ENCODE peak calls at places on chromosome 18, in four cellular contexts. One of them, this sample, is unnamed.

GRCh38 chr18:24968233-24968775 is 383.7 kb downstream of the ZNF521 start:
- DNase-seq in fibroblast of lung: peak; percentile 18
- DNase-seq in mesendoderm: no peak
- DNase-seq in hepatocyte: no peak
- DNase-seq in this sample: no peak

GRCh38 chr18:44777429-44778192 is 96.9 kb downstream of the SETBP1 start:
- DNase-seq in fibroblast of lung: no peak
- DNase-seq in mesendoderm: no peak
- DNase-seq in hepatocyte: no peak
- DNase-seq in this sample: no peak

GRCh38 chr18:2147424-2147823 is 423.9 kb downstream of the METTL4 start:
- DNase-seq in fibroblast of lung: peak; percentile 86
- DNase-seq in mesendoderm: no peak
- DNase-seq in hepatocyte: no peak
- DNase-seq in this sample: no peak

GRCh38 chr18:50284226-50284885 is 3.0 kb upstream of the MBD1 start:
- DNase-seq in fibroblast of lung: peak; percentile 12
- DNase-seq in mesendoderm: no peak
- DNase-seq in hepatocyte: no peak
- DNase-seq in this sample: no peak

GRCh38 chr18:24735504-24736243 is 275.2 kb downstream of the HRH4 start:
- DNase-seq in fibroblast of lung: no peak
- DNase-seq in mesendoderm: no peak
- DNase-seq in hepatocyte: no peak
- DNase-seq in this sample: no peak

GRCh38 chr18:49880656-49881055 is 67.3 kb upstream of the ACAA2 start:
- DNase-seq in fibroblast of lung: peak; percentile 41
- DNase-seq in mesendoderm: no peak
- DNase-seq in hepatocyte: no peak
- DNase-seq in this sample: no peak

GRCh38 chr18:23966909-23967308 is 47.6 kb upstream of the TTC39C start:
- DNase-seq in fibroblast of lung: no peak
- DNase-seq in mesendoderm: no peak
- DNase-seq in hepatocyte: no peak
- DNase-seq in this sample: no peak

GRCh38 chr18:79484661-79485621 is 89.2 kb downstream of the NFATC1 start:
- DNase-seq in fibroblast of lung: peak; percentile 99
- DNase-seq in mesendoderm: no peak
- DNase-seq in hepatocyte: peak; percentile 69
- DNase-seq in this sample: peak; percentile 77

GRCh38 chr18:35582899-35583558 is 1.5 kb downstream of the GALNT1 start:
- DNase-seq in fibroblast of lung: peak; percentile 63
- DNase-seq in mesendoderm: no peak
- DNase-seq in hepatocyte: peak; percentile 44
- DNase-seq in this sample: peak; percentile 48

GRCh38 chr18:45841060-45841764 is 15.7 kb downstream of the SIGLEC15 start:
- DNase-seq in fibroblast of lung: no peak
- DNase-seq in mesendoderm: no peak
- DNase-seq in hepatocyte: no peak
- DNase-seq in this sample: no peak

GRCh38 chr18:45837283-45838070 is 12.0 kb downstream of the SIGLEC15 start:
- DNase-seq in fibroblast of lung: peak; percentile 58
- DNase-seq in mesendoderm: peak; percentile 81
- DNase-seq in hepatocyte: peak; percentile 86
- DNase-seq in this sample: peak; percentile 88

GRCh38 chr18:45838302-45839070 is 13.0 kb downstream of the SIGLEC15 start:
- DNase-seq in fibroblast of lung: no peak
- DNase-seq in mesendoderm: no peak
- DNase-seq in hepatocyte: no peak
- DNase-seq in this sample: no peak

GRCh38 chr18:45841765-45842442 is 16.4 kb downstream of the SIGLEC15 start:
- DNase-seq in fibroblast of lung: no peak
- DNase-seq in mesendoderm: no peak
- DNase-seq in hepatocyte: no peak
- DNase-seq in this sample: no peak

GRCh38 chr18:45839415-45840395 is 14.2 kb downstream of the SIGLEC15 start:
- DNase-seq in fibroblast of lung: peak; percentile 68
- DNase-seq in mesendoderm: peak; percentile 80
- DNase-seq in hepatocyte: peak; percentile 67
- DNase-seq in this sample: peak; percentile 50
- H3K4me2 ChIP-seq in fibroblast of lung: no peak overlapping the region
- H3K4me2 ChIP-seq in mesendoderm: no peak overlapping the region
- H3K4me2 ChIP-seq in hepatocyte: no peak overlapping the region
- H3K4me2 ChIP-seq in this sample: no peak overlapping the region

DNA sequence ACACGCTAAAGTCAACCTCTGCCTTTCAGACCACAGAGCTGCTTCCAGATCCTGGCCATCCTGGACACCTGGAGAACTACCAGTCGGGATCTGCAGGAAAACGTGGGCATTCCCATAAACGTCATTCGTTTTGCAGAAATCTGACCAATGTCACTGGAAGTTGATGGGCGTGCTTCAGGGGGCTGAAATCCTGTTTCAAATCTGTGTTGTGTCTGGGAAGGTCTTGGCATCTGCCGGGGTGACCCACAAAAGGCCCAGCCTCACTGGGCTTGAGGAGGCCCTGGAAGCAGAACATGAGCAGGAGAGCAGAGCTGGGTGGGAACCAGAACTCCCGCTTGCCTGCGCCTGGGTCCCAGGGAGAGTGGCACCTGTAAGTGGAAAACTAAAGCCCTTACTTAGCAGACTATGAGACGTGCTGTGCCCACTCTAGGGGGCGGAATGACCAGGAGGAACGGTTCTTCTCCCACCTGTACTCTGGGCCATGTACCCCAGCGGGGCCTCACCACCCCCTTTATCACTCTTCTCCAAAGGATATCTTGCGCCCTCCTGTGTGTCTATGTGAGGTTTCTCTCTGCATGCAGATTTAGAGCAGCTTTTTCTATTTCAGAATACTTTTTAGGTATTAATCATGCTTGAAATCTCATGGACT is 200.9 kb downstream of the FAM210A start:
- DNase-seq in fibroblast of lung: no peak
- DNase-seq in mesendoderm: no peak
- DNase-seq in hepatocyte: no peak
- DNase-seq in this sample: no peak
- H3K4me2 ChIP-seq in fibroblast of lung: no peak overlapping the region
- H3K4me2 ChIP-seq in mesendoderm: no peak overlapping the region
- H3K4me2 ChIP-seq in hepatocyte: no peak overlapping the region
- H3K4me2 ChIP-seq in this sample: no peak overlapping the region

GRCh38 chr18:3624818-3625716 is 175.1 kb downstream of the TGIF1 start:
- DNase-seq in fibroblast of lung: peak; percentile 99
- DNase-seq in mesendoderm: peak; percentile 89
- DNase-seq in hepatocyte: peak; percentile 76
- DNase-seq in this sample: no peak
- H3K4me2 ChIP-seq in fibroblast of lung: peak overlapping the region; percentile 84
- H3K4me2 ChIP-seq in mesendoderm: no peak overlapping the region
- H3K4me2 ChIP-seq in hepatocyte: peak overlapping the region; percentile 49
- H3K4me2 ChIP-seq in this sample: peak overlapping the region; percentile 53

GRCh38 chr18:8706545-8706980 is 1.2 kb downstream of the MTCL1 start:
- DNase-seq in fibroblast of lung: peak; percentile 23
- DNase-seq in mesendoderm: no peak
- DNase-seq in hepatocyte: no peak
- DNase-seq in this sample: peak; percentile 39
- H3K4me2 ChIP-seq in fibroblast of lung: peak overlapping the region; percentile 60
- H3K4me2 ChIP-seq in mesendoderm: peak overlapping the region; percentile 51
- H3K4me2 ChIP-seq in hepatocyte: peak overlapping the region; percentile 98
- H3K4me2 ChIP-seq in this sample: peak overlapping the region; percentile 88

DNA sequence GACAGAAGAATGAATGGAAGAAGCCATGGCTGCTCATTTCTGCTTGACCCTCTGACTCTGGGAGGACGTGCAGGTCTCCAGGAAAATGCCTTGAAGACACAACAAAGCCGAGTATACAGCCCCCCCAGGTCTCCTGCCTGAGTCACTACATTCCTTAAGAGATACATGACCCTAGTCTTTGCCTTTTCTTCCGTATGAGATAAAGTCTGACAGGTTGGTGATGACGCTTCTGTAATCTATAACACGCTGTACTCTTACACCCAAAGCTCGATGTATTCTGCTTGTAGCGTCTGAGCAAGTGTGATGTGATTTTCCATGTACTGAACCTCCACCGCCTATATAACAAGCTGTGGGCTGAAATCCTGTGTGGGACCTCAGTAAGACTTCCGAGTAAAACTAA is 77.3 kb downstream of the KCTD1 start:
- DNase-seq in fibroblast of lung: peak; percentile 77
- DNase-seq in mesendoderm: no peak
- DNase-seq in hepatocyte: peak; percentile 47
- DNase-seq in this sample: no peak
- H3K4me2 ChIP-seq in fibroblast of lung: no peak overlapping the region
- H3K4me2 ChIP-seq in mesendoderm: no peak overlapping the region
- H3K4me2 ChIP-seq in hepatocyte: no peak overlapping the region
- H3K4me2 ChIP-seq in this sample: no peak overlapping the region

DNA sequence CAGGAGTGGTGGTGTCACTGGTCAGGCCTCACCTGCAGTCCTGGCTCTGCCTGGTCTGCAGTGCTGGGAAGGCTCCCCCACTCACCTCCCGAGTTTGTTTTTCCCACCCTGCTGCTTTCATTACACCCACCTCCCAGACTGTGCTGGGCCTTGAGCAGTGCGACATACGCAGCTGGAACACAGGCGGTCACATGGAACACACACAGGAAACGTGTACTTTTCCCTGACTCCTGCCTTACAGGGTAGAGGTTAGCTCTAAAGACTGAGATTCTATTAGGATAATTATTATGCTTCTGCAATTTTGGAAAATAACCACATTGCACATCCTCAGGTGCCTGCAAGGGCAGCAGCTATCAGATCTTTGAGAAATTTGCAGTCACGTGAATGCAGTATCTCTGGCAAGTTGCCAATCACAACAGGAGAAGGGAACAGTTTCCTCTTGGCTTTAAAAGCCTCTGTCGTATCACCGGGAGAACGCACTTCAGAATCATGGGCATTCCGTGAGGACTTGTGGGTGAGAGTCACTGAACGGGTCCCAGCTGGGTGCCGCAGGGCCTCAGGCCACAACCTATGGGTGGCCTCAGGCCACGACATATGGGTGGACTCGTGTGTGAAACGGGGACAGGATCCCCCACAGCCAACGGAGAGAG is 136.5 kb downstream of the ZNF236 start:
- DNase-seq in fibroblast of lung: no peak
- DNase-seq in mesendoderm: no peak
- DNase-seq in hepatocyte: no peak
- DNase-seq in this sample: no peak
- H3K4me2 ChIP-seq in fibroblast of lung: no peak overlapping the region
- H3K4me2 ChIP-seq in mesendoderm: no peak overlapping the region
- H3K4me2 ChIP-seq in hepatocyte: no peak overlapping the region
- H3K4me2 ChIP-seq in this sample: no peak overlapping the region

GRCh38 chr18:54532962-54533361 is 58.1 kb upstream of the DYNAP start:
- DNase-seq in fibroblast of lung: no peak
- DNase-seq in mesendoderm: no peak
- DNase-seq in hepatocyte: peak; percentile 30
- DNase-seq in this sample: no peak

GRCh38 chr18:54529444-54529843 is 61.6 kb upstream of the DYNAP start:
- DNase-seq in fibroblast of lung: no peak
- DNase-seq in mesendoderm: peak; percentile 21
- DNase-seq in hepatocyte: no peak
- DNase-seq in this sample: no peak

GRCh38 chr18:54530285-54530684 is 60.8 kb upstream of the DYNAP start:
- DNase-seq in fibroblast of lung: no peak
- DNase-seq in mesendoderm: no peak
- DNase-seq in hepatocyte: no peak
- DNase-seq in this sample: no peak

GRCh38 chr18:54531402-54532065 is 59.5 kb upstream of the DYNAP start:
- DNase-seq in fibroblast of lung: no peak
- DNase-seq in mesendoderm: peak; percentile 23
- DNase-seq in hepatocyte: peak; percentile 17
- DNase-seq in this sample: no peak

GRCh38 chr18:54532222-54532621 is 58.8 kb upstream of the DYNAP start:
- DNase-seq in fibroblast of lung: no peak
- DNase-seq in mesendoderm: peak; percentile 44
- DNase-seq in hepatocyte: peak; percentile 31
- DNase-seq in this sample: no peak
- H3K4me2 ChIP-seq in fibroblast of lung: no peak overlapping the region
- H3K4me2 ChIP-seq in mesendoderm: no peak overlapping the region
- H3K4me2 ChIP-seq in hepatocyte: no peak overlapping the region
- H3K4me2 ChIP-seq in this sample: no peak overlapping the region

GRCh38 chr18:55264108-55264507 is 304.8 kb upstream of the CCDC68 start:
- DNase-seq in fibroblast of lung: peak; percentile 88
- DNase-seq in mesendoderm: peak; percentile 60
- DNase-seq in hepatocyte: no peak
- DNase-seq in this sample: peak; percentile 59
- H3K4me2 ChIP-seq in fibroblast of lung: no peak overlapping the region
- H3K4me2 ChIP-seq in mesendoderm: no peak overlapping the region
- H3K4me2 ChIP-seq in hepatocyte: no peak overlapping the region
- H3K4me2 ChIP-seq in this sample: peak overlapping the region; percentile 50

GRCh38 chr18:57749604-57749970 is 53.5 kb downstream of the ATP8B1 start:
- DNase-seq in fibroblast of lung: no peak
- DNase-seq in mesendoderm: no peak
- DNase-seq in hepatocyte: no peak
- DNase-seq in this sample: no peak

GRCh38 chr18:57753063-57753462 is 50.1 kb downstream of the ATP8B1 start:
- DNase-seq in fibroblast of lung: no peak
- DNase-seq in mesendoderm: no peak
- DNase-seq in hepatocyte: no peak
- DNase-seq in this sample: no peak

GRCh38 chr18:57744211-57744694 is 58.9 kb downstream of the ATP8B1 start:
- DNase-seq in fibroblast of lung: peak; percentile 53
- DNase-seq in mesendoderm: no peak
- DNase-seq in hepatocyte: no peak
- DNase-seq in this sample: no peak

GRCh38 chr18:57748770-57749603 is 54.1 kb downstream of the ATP8B1 start:
- DNase-seq in fibroblast of lung: peak; percentile 69
- DNase-seq in mesendoderm: peak; percentile 51
- DNase-seq in hepatocyte: peak; percentile 70
- DNase-seq in this sample: no peak

GRCh38 chr18:57747809-57748680 is 55.1 kb downstream of the ATP8B1 start:
- DNase-seq in fibroblast of lung: no peak
- DNase-seq in mesendoderm: no peak
- DNase-seq in hepatocyte: no peak
- DNase-seq in this sample: no peak
- H3K4me2 ChIP-seq in fibroblast of lung: no peak overlapping the region
- H3K4me2 ChIP-seq in mesendoderm: no peak overlapping the region
- H3K4me2 ChIP-seq in hepatocyte: peak overlapping the region; percentile 59
- H3K4me2 ChIP-seq in this sample: no peak overlapping the region

This sample was measured in neural progenitor cell.